ENCODE peak calls at places on chromosomes 13 and 19, in ten cellular contexts. K is tibial nerve; W is Peyer's patch; A is H9; I is uterus; V is upper lobe of right lung; Q is MM.1S; S is pancreas; H is CD8-positive, alpha-beta T cell; T is heart left ventricle. D is an unnamed sample. For H3K27me3, the result is how much of the 10 kb centered on the place peaks cover.

GRCh38 chr19:8526345-8527062 is 12.5 kb upstream of the ZNF414 start:
- DNase-seq in W (peak), I (peak), T (peak), A (peak), S (peak), H (no peak), K (peak), Q (peak), V (peak), D (no peak)

GRCh38 chr13:99055286-99056073 is 77.6 kb upstream of the DOCK9 start:
- DNase-seq in V (no peak), Q (no peak), I (no peak), A (peak), W (no peak), H (no peak), S (no peak), K (no peak), T (no peak), D (no peak)

GRCh38 chr13:50236898-50237318 is 221.7 kb downstream of the KCNRG start:
- DNase-seq in Q (no peak), H (peak), A (no peak), V (no peak), S (no peak), T (no peak), W (no peak), I (no peak), K (no peak), D (no peak)

GRCh38 chr19:46725859-46726393 is 9.0 kb upstream of the PRKD2 start:
- DNase-seq in A (no peak), K (no peak), H (no peak), S (no peak), Q (no peak), V (no peak), W (no peak), I (no peak), T (no peak), D (no peak)

GRCh38 chr19:41501854-41502253 is 58.9 kb downstream of the ERICH4 start:
- DNase-seq in Q (no peak), W (no peak), T (no peak), S (no peak), I (no peak), A (no peak), V (no peak), H (no peak), K (no peak), D (no peak)

GRCh38 chr13:112968380-112968909 is 569 bp upstream of the MCF2L start:
- DNase-seq in I (no peak), S (peak), V (peak), H (peak), T (no peak), K (no peak), W (peak), A (no peak), Q (no peak), D (peak)

GRCh38 chr13:67355791-67356190 is 125.7 kb upstream of the PCDH9 start:
- DNase-seq in V (no peak), A (no peak), S (no peak), I (no peak), H (no peak), K (no peak), T (no peak), Q (no peak), W (no peak), D (no peak)

GRCh38 chr19:33241530-33242101 is 16.0 kb upstream of the SLC7A10 start:
- DNase-seq in W (peak), V (peak), T (no peak), H (peak), K (no peak), S (no peak), Q (no peak), A (no peak), I (peak), D (peak)

GRCh38 chr19:1799695-1800342 is 12.3 kb downstream of the ATP8B3 start:
- DNase-seq in H (no peak), A (no peak), Q (no peak), V (no peak), W (no peak), K (no peak), S (no peak), T (no peak), I (no peak), D (no peak)

GRCh38 chr19:42269518-42270345 is 680 bp downstream of the CIC start:
- DNase-seq in V (peak), H (no peak), I (peak), Q (no peak), T (no peak), W (no peak), A (no peak), S (peak), K (no peak), D (no peak)

GRCh38 chr19:51020988-51021651 is 1.6 kb upstream of the KLK10 start:
- DNase-seq in K (peak), T (no peak), I (no peak), W (no peak), Q (peak), A (no peak), H (no peak), V (no peak), S (no peak), D (no peak)

GRCh38 chr13:22735381-22735995 is 445.3 kb upstream of the SGCG start:
- DNase-seq in K (no peak), H (no peak), V (no peak), A (peak), T (no peak), W (no peak), I (no peak), Q (no peak), S (no peak), D (no peak)

GRCh38 chr13:39776439-39776838 is 121.0 kb downstream of the COG6 start:
- DNase-seq in T (no peak), S (no peak), W (no peak), V (no peak), K (no peak), H (no peak), Q (no peak), I (no peak), A (no peak), D (no peak)

GRCh38 chr13:30933334-30933681 is 852 bp downstream of the TEX26 start:
- DNase-seq in Q (no peak), S (no peak), H (no peak), I (no peak), V (no peak), T (no peak), A (no peak), K (no peak), W (no peak), D (no peak)

GRCh38 chr13:30934381-30934780 is 1.9 kb downstream of the TEX26 start:
- DNase-seq in H (no peak), V (no peak), Q (no peak), I (no peak), T (no peak), K (no peak), S (no peak), A (peak), W (no peak), D (no peak)

GRCh38 chr13:30932481-30933333 is at the start of gene TEX26:
- DNase-seq in W (no peak), S (no peak), Q (no peak), V (no peak), A (peak), I (no peak), K (no peak), H (no peak), T (no peak), D (no peak)

GRCh38 chr13:30936920-30937319 is 4.5 kb downstream of the TEX26 start:
- DNase-seq in I (no peak), K (no peak), S (no peak), V (no peak), T (no peak), Q (no peak), H (no peak), W (no peak), A (no peak), D (no peak)

DNA sequence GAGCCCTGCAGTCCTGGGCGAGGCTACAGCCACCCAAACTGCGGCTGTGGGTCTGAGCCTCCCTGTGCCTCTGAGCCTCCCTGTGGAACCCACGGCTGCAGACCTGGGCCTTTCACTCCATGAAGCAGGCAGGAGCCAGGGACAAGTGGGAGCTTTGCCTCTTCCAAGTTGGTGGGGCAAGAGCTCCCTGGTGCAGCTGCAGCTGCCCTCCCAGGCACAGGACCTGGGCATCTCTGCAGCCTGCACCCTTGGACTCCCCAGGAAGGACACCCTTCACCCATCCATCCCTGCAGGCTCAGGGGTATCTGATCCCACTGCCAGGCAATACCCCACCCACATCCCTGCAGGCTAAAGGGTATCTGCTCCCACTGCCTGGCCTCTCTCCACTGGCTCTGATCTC is 2.3 kb downstream of the TEX26 start:
- DNase-seq in I (no peak), W (no peak), V (no peak), A (no peak), K (no peak), T (no peak), S (no peak), H (no peak), Q (no peak), D (no peak)
- H3K27me3 ChIP-seq in I (under half), W (under half), V (under half), A (under half), K (under half), T (under half), S (under half), H (under half), Q (under half), D (under half)

GRCh38 chr19:52351512-52351911 is 15.5 kb downstream of the ZNF610 start:
- DNase-seq in V (no peak), A (peak), W (no peak), H (no peak), K (no peak), S (no peak), Q (no peak), I (no peak), T (no peak), D (no peak)
- TF ChIP-seq CTCF in V (no peak), A (peak), W (no peak), H (no peak), K (no peak), S (no peak), Q (no peak), I (no peak), T (no peak), D (no peak)

GRCh38 chr19:29679598-29680210 is 14.4 kb downstream of the PLEKHF1 start:
- DNase-seq in Q (no peak), V (no peak), A (no peak), I (no peak), S (no peak), H (no peak), T (no peak), W (no peak), K (no peak), D (no peak)

GRCh38 chr19:29678484-29679106 is 13.3 kb downstream of the PLEKHF1 start:
- DNase-seq in W (peak), Q (no peak), V (peak), S (no peak), H (no peak), I (peak), T (peak), K (peak), A (no peak), D (no peak)

GRCh38 chr19:29681422-29682235 is 16.4 kb downstream of the PLEKHF1 start:
- DNase-seq in V (no peak), K (peak), A (no peak), W (no peak), T (no peak), S (no peak), H (no peak), I (no peak), Q (no peak), D (no peak)

GRCh38 chr19:29680937-29681336 is 15.7 kb downstream of the PLEKHF1 start:
- DNase-seq in V (no peak), T (no peak), S (no peak), W (no peak), I (no peak), Q (no peak), K (no peak), A (no peak), H (no peak), D (no peak)

GRCh38 chr19:29680447-29680846 is 15.2 kb downstream of the PLEKHF1 start:
- DNase-seq in W (peak), H (peak), K (no peak), T (no peak), S (no peak), Q (no peak), V (peak), A (no peak), I (no peak), D (peak)
- H3K27ac ChIP-seq in W (peak), H (peak), K (peak), T (peak), S (no peak), Q (no peak), V (peak), A (no peak), I (peak), D (peak)

DNA sequence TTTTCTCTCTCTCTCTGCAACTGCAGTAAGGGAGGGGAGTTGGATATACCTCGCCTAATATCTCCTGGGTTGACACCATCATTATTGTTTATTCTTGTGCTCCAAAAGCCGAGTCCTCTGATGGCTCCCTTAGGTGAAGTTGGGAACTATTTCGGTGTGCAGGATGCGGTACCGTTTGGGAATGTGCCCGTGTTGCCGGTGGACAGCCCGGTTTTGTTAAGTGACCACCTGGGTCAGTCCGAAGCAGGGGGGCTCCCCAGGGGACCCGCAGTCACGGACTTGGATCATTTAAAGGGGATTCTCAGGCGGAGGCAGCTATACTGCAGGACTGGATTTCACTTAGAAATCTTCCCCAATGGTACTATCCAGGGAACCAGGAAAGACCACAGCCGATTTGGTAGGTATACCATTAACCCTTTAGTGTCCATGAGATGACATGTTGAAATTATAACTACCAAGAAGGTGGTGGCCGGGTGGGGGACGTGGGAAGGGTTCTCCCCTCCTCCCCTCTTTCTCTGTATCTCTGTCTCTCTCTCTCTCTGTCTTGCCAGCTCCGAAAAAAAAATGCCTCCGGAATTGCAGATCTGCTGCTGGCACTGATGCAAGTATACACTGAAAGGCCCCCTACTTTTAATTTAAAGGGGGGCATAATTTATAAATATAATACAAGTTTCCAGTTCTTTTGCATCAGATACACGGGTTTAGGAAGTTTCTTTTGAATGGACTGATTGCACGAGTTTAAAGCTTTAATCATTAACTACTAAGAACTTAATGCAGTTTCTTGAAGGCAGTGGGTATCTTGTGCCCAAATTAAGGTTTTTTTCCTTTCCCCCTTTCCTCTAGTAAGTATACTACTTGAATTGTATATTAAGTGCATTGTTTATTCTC is 1.2 kb downstream of the FGF9 start:
- DNase-seq in T (no peak), I (no peak), S (no peak), W (no peak), V (no peak), K (no peak), A (no peak), Q (peak), H (no peak), D (no peak)
- H3K27me3 ChIP-seq in T (under half), I (under half), S (under half), W (under half), V (under half), K (half or more), A (half or more), Q (under half), H (under half), D (under half)

DNA sequence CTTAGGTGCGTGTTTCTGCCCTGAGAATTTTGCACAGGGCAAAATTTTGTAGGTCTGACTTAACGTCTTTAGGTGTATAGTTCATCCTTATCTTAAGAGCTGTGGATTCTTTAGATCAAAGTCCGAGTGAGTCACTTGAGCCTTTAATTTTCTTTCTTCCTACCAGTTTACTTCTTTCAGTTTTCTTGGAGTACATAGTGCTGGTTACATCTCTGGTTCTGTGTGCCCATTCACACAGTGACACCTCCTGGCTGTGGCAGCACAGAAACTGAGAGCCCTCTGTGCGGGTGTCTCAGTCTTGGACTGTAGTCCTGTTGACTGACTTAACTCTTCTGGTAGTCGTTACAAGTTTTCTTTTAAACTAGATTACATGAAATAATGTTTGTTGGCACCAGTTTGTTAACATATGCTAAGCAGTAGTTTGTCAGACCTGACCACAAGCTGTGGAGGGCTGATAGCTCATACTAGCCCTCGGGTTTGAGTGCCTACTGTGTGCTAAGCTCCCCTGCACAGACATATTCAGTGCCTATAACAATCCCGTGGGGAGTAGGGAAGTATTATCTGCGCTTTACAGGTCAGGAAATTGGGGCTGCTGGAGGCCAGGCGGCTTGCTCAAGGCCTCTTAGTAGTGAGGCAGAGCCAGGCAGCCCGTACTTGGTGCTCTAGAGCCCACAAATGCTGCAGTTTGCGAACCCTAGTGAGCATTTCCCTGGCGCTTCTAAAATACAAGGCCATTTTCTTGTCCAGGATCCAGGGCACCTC is 1.6 kb downstream of the GATAD2A start:
- DNase-seq in S (peak), V (no peak), A (no peak), K (no peak), H (peak), Q (peak), I (no peak), T (no peak), W (peak), D (peak)
- TF ChIP-seq CTCF in S (no peak), V (peak), A (no peak), K (no peak), H (no peak), Q (peak), I (peak), T (peak), W (no peak), D (peak)

DNA sequence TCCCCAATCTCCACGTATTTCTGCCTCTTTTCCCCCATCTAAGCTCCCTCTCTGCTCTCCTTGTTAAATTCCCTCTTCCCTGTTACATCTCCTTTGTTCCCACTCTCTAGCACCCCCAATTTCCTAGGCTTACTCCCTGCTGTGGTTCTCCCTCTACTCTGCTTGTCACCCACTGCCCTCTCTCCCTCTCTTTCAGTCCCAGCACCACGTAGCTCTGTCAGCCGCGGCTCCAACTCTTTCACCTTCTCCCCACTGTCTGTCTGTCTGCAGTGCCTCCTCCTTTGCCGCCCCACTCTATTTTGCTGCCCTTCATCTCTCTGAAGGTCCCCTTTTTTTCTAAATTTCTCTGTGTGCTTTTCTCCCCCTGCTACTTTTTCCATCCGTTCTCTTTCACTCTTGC is 1.0 kb downstream of the ZNF841 start:
- DNase-seq in Q (no peak), W (no peak), S (no peak), T (no peak), V (no peak), I (no peak), H (no peak), A (no peak), K (no peak), D (no peak)
- H3K27ac ChIP-seq in Q (no peak), W (no peak), S (no peak), T (no peak), V (no peak), I (no peak), H (no peak), A (no peak), K (no peak), D (no peak)